ENCODE peak calls at places on chromosome 13, in four cellular contexts. One of them, this sample, is unnamed. For H3K27me3, the result is how much of the 10 kb centered on the place peaks cover.

GRCh38 chr13:96112936-96113335 is 23.0 kb downstream of the HS6ST3 start:
- DNase-seq in GM12878: no peak
- DNase-seq in HepG2: no peak
- DNase-seq in H1: no peak
- DNase-seq in this sample: no peak

GRCh38 chr13:79869326-79869725 is 388.4 kb downstream of the NDFIP2 start:
- DNase-seq in GM12878: no peak
- DNase-seq in HepG2: peak
- DNase-seq in H1: no peak
- DNase-seq in this sample: no peak

GRCh38 chr13:105139380-105140285 is 1395.8 kb downstream of the EFNB2 start:
- DNase-seq in GM12878: peak
- DNase-seq in HepG2: peak
- DNase-seq in H1: no peak
- DNase-seq in this sample: no peak

GRCh38 chr13:34246511-34246910 is 428.6 kb downstream of the RFC3 start:
- DNase-seq in GM12878: no peak
- DNase-seq in HepG2: no peak
- DNase-seq in H1: no peak
- DNase-seq in this sample: no peak

GRCh38 chr13:73754727-73755292 is 379.4 kb downstream of the KLF12 start:
- DNase-seq in GM12878: no peak
- DNase-seq in HepG2: peak
- DNase-seq in H1: no peak
- DNase-seq in this sample: peak

GRCh38 chr13:30196025-30196424 is 111.3 kb downstream of the KATNAL1 start:
- DNase-seq in GM12878: no peak
- DNase-seq in HepG2: no peak
- DNase-seq in H1: peak
- DNase-seq in this sample: peak

GRCh38 chr13:26502826-26503225 is 54.7 kb upstream of the WASF3 start:
- DNase-seq in GM12878: no peak
- DNase-seq in HepG2: no peak
- DNase-seq in H1: no peak
- DNase-seq in this sample: no peak

GRCh38 chr13:43939149-43939548 is 59.4 kb downstream of the LACC1 start:
- DNase-seq in GM12878: no peak
- DNase-seq in HepG2: no peak
- DNase-seq in H1: no peak
- DNase-seq in this sample: no peak

GRCh38 chr13:60944863-60945262 is 470.8 kb downstream of the PCDH20 start:
- DNase-seq in GM12878: no peak
- DNase-seq in HepG2: no peak
- DNase-seq in H1: no peak
- DNase-seq in this sample: no peak

DNA sequence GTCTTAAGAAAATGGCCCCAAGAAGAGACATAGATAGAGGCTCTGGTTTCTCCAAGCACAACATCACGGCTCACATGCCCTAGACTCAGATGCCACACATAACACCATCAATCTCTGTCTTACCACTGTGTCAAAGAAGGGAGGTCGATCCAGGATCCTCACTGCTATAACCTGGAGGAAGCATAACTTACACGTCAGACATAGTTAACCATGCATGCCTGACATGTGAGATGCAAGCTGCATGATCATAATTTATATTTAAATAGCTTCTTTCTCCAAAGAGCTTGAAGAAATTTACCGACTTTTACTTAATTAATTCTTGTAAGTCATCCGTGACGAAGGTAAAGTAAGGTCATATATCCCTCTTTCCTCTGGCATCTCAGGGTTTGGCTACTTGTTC is 205.8 kb downstream of the LHFPL6 start:
- DNase-seq in GM12878: no peak
- DNase-seq in HepG2: no peak
- DNase-seq in H1: no peak
- DNase-seq in this sample: no peak
- H3K27me3 ChIP-seq in GM12878: under half
- H3K27me3 ChIP-seq in HepG2: under half
- H3K27me3 ChIP-seq in H1: under half
- H3K27me3 ChIP-seq in this sample: under half

GRCh38 chr13:71634605-71635443 is 232.2 kb downstream of the DACH1 start:
- DNase-seq in GM12878: no peak
- DNase-seq in HepG2: no peak
- DNase-seq in H1: no peak
- DNase-seq in this sample: no peak
- TF ChIP-seq SUZ12 in GM12878: no peak
- TF ChIP-seq SUZ12 in HepG2: no peak
- TF ChIP-seq SUZ12 in H1: no peak
- TF ChIP-seq SUZ12 in this sample: no peak

DNA sequence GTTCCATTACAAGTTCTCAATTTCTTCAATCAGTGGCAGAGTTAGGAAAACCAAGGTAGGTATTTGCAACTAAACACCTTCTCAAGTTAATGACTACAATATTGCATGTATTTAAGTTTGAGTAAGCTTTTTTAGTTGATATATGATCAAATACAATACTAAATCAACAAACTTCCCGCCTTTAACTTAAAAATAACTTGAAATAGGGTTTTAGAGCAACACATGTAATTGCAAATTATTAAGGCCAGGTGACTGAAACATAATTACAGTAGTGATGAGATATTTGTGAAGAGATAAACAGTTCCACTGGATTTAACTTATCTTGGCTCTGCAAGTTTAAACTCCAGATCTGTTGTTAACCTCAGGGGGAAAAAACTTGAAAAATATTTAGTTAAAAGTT is 3.8 kb downstream of the DACH1 start:
- DNase-seq in GM12878: no peak
- DNase-seq in HepG2: no peak
- DNase-seq in H1: no peak
- DNase-seq in this sample: no peak
- H3K27me3 ChIP-seq in GM12878: under half
- H3K27me3 ChIP-seq in HepG2: under half
- H3K27me3 ChIP-seq in H1: under half
- H3K27me3 ChIP-seq in this sample: under half

GRCh38 chr13:37681295-37682032 is 82.9 kb upstream of the POSTN start:
- DNase-seq in GM12878: no peak
- DNase-seq in HepG2: no peak
- DNase-seq in H1: no peak
- DNase-seq in this sample: no peak
- TF ChIP-seq SUZ12 in GM12878: no peak
- TF ChIP-seq SUZ12 in HepG2: no peak
- TF ChIP-seq SUZ12 in H1: no peak
- TF ChIP-seq SUZ12 in this sample: no peak

GRCh38 chr13:50130686-50131051 is 115.4 kb downstream of the KCNRG start:
- DNase-seq in GM12878: no peak
- DNase-seq in HepG2: no peak
- DNase-seq in H1: no peak
- DNase-seq in this sample: no peak
- H3K27me3 ChIP-seq in GM12878: under half
- H3K27me3 ChIP-seq in HepG2: under half
- H3K27me3 ChIP-seq in H1: half or more
- H3K27me3 ChIP-seq in this sample: half or more

GRCh38 chr13:102402292-102402691 is 444 bp upstream of the FGF14 start:
- DNase-seq in GM12878: no peak
- DNase-seq in HepG2: no peak
- DNase-seq in H1: peak
- DNase-seq in this sample: peak
- TF ChIP-seq SUZ12 in GM12878: no peak
- TF ChIP-seq SUZ12 in HepG2: no peak
- TF ChIP-seq SUZ12 in H1: no peak
- TF ChIP-seq SUZ12 in this sample: no peak

GRCh38 chr13:25067054-25067453 is 28.9 kb upstream of the PABPC3 start:
- DNase-seq in GM12878: no peak
- DNase-seq in HepG2: no peak
- DNase-seq in H1: no peak
- DNase-seq in this sample: peak
- H3K27me3 ChIP-seq in GM12878: under half
- H3K27me3 ChIP-seq in HepG2: under half
- H3K27me3 ChIP-seq in H1: under half
- H3K27me3 ChIP-seq in this sample: under half

GRCh38 chr13:85616275-85616674 is 182.9 kb downstream of the SLITRK6 start:
- DNase-seq in GM12878: no peak
- DNase-seq in HepG2: no peak
- DNase-seq in H1: no peak
- DNase-seq in this sample: no peak
- TF ChIP-seq SUZ12 in GM12878: no peak
- TF ChIP-seq SUZ12 in HepG2: no peak
- TF ChIP-seq SUZ12 in H1: no peak
- TF ChIP-seq SUZ12 in this sample: no peak

GRCh38 chr13:24275041-24275440 is 34.3 kb upstream of the C1QTNF9 start:
- DNase-seq in GM12878: no peak
- DNase-seq in HepG2: no peak
- DNase-seq in H1: no peak
- DNase-seq in this sample: no peak
- H3K27me3 ChIP-seq in GM12878: under half
- H3K27me3 ChIP-seq in HepG2: under half
- H3K27me3 ChIP-seq in H1: under half
- H3K27me3 ChIP-seq in this sample: under half